ENCODE peak calls at places on chromosomes 4 and X, in seven cellular contexts. One of them, this sample, is unnamed.

GRCh38 chrX:15747626-15748173 is 9.6 kb downstream of the CA5B start:
- DNase-seq in Peyer's patch: no peak
- DNase-seq in left lung: no peak
- DNase-seq in AG04449: no peak
- DNase-seq in NB4: no peak
- DNase-seq in heart left ventricle: no peak
- DNase-seq in tibial artery: no peak
- DNase-seq in this sample: no peak

GRCh38 chrX:17590892-17591740 is 146.2 kb upstream of the SCML1 start:
- DNase-seq in left lung: no peak
- DNase-seq in AG04449: no peak
- DNase-seq in tibial artery: peak; percentile 69
- DNase-seq in heart left ventricle: peak; percentile 54
- DNase-seq in NB4: peak; percentile 50
- DNase-seq in Peyer's patch: peak; percentile 67
- DNase-seq in this sample: peak; percentile 80

GRCh38 chrX:107684956-107685385 is 56.7 kb downstream of the PRPS1 start:
- DNase-seq in AG04449: no peak
- DNase-seq in left lung: peak; percentile 81
- DNase-seq in tibial artery: peak; percentile 91
- DNase-seq in heart left ventricle: peak; percentile 80
- DNase-seq in NB4: peak; percentile 97
- DNase-seq in Peyer's patch: peak; percentile 85
- DNase-seq in this sample: peak; percentile 87

GRCh38 chrX:13697976-13698375 is 9.0 kb downstream of the RAB9A start:
- DNase-seq in left lung: no peak
- DNase-seq in tibial artery: no peak
- DNase-seq in AG04449: no peak
- DNase-seq in NB4: no peak
- DNase-seq in heart left ventricle: no peak
- DNase-seq in Peyer's patch: no peak
- DNase-seq in this sample: no peak

GRCh38 chrX:39133971-39134370 is 332.7 kb downstream of the MID1IP1 start:
- DNase-seq in heart left ventricle: peak; percentile 39
- DNase-seq in Peyer's patch: peak; percentile 66
- DNase-seq in left lung: no peak
- DNase-seq in tibial artery: no peak
- DNase-seq in AG04449: no peak
- DNase-seq in NB4: peak; percentile 15
- DNase-seq in this sample: no peak

GRCh38 chr4:8215001-8215427 is 15.9 kb downstream of the SH3TC1 start:
- DNase-seq in left lung: peak; percentile 42
- DNase-seq in heart left ventricle: no peak
- DNase-seq in AG04449: peak; percentile 45
- DNase-seq in Peyer's patch: no peak
- DNase-seq in tibial artery: no peak
- DNase-seq in NB4: no peak
- DNase-seq in this sample: peak; percentile 79

GRCh38 chr4:107115185-107115847 is 79.2 kb upstream of the DKK2 start:
- DNase-seq in heart left ventricle: no peak
- DNase-seq in AG04449: no peak
- DNase-seq in Peyer's patch: no peak
- DNase-seq in left lung: no peak
- DNase-seq in tibial artery: no peak
- DNase-seq in NB4: peak; percentile 4
- DNase-seq in this sample: peak; percentile 80

GRCh38 chrX:87664381-87664780 is 146.8 kb downstream of the KLHL4 start:
- DNase-seq in heart left ventricle: no peak
- DNase-seq in tibial artery: no peak
- DNase-seq in AG04449: no peak
- DNase-seq in Peyer's patch: no peak
- DNase-seq in left lung: no peak
- DNase-seq in NB4: peak; percentile 29
- DNase-seq in this sample: peak; percentile 46

DNA sequence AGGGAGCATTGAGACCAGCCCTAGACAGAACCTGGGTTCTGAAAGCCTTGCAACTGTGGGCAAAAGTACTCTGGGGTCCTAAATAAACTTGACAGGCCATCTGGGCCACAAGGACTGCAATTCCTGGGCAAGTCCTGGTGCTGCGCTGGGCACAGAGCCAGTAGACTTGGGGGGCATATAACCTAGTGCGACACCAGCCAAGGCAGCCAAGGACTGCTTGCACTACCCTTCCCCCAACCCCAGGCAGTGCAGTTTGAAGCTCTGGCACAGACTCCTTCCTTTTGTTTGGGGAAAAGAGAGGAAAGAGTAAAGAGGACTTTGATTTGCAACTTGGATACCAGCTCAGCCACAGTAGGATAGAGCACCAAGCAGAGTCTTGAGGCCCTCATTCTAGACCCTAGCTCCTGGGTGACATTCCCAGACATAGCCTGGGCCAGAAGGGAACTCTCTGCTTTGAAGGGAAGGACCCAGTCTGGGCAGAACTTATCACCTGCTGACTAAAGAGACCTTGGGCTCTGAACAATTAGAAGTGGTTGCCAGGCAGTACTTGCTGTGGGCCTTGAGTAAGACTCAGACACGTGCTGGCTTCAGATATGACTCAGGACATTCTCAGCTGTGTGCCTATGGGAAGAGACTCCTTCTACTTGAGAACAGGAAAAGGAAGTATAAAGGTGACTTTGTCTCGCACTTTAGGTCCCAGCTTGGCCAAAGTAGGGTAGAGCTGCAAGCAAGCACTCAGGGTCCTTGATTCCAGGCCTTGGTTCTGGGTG is 522.8 kb downstream of the GLUD2 start:
- DNase-seq in NB4: no peak
- DNase-seq in Peyer's patch: no peak
- DNase-seq in left lung: peak; percentile 14
- DNase-seq in tibial artery: no peak
- DNase-seq in AG04449: no peak
- DNase-seq in heart left ventricle: no peak
- DNase-seq in this sample: peak; percentile 24
- H3K4me3 ChIP-seq in NB4: no peak overlapping the region
- H3K4me3 ChIP-seq in Peyer's patch: no peak overlapping the region
- H3K4me3 ChIP-seq in left lung: no peak overlapping the region
- H3K4me3 ChIP-seq in tibial artery: no peak overlapping the region
- H3K4me3 ChIP-seq in AG04449: no peak overlapping the region
- H3K4me3 ChIP-seq in heart left ventricle: no peak overlapping the region
- H3K4me3 ChIP-seq in this sample: no peak overlapping the region

GRCh38 chrX:133698298-133698697 is 283.0 kb upstream of the GPC4 start:
- DNase-seq in Peyer's patch: no peak
- DNase-seq in NB4: no peak
- DNase-seq in left lung: no peak
- DNase-seq in heart left ventricle: no peak
- DNase-seq in tibial artery: no peak
- DNase-seq in AG04449: no peak
- DNase-seq in this sample: peak; percentile 57
- TF ChIP-seq CTCF in Peyer's patch: no peak
- TF ChIP-seq CTCF in NB4: no peak
- TF ChIP-seq CTCF in left lung: no peak
- TF ChIP-seq CTCF in heart left ventricle: no peak
- TF ChIP-seq CTCF in tibial artery: no peak
- TF ChIP-seq CTCF in AG04449: peak; percentile 2
- TF ChIP-seq CTCF in this sample: peak; percentile 38

DNA sequence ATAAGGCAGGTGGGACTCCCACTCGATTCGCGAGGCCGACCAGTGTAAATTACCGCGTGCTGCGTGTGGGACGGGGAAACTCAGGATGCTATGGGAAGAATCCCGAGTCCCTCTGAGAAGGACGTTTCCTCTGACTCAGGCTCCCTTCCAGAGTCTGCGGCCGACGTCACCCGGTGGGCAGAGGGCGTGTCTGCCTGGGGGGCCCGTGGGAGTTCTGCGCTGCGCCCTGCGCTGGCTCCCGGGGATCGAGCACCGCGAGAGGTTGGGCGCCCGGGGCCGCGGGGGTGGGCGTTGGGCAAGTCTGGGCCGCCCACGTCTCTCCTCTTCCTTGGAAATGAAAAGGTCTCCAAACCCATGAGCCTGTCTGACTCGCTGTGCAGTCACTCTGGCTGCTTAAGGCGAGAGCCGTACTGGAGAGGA is 546 bp downstream of the NIPAL1 start:
- DNase-seq in tibial artery: no peak
- DNase-seq in heart left ventricle: peak; percentile 46
- DNase-seq in left lung: peak; percentile 83
- DNase-seq in AG04449: no peak
- DNase-seq in Peyer's patch: peak; percentile 78
- DNase-seq in NB4: peak; percentile 32
- DNase-seq in this sample: peak; percentile 72
- H3K4me3 ChIP-seq in tibial artery: peak overlapping the region; percentile 51
- H3K4me3 ChIP-seq in heart left ventricle: peak overlapping the region; percentile 71
- H3K4me3 ChIP-seq in left lung: peak overlapping the region; percentile 58
- H3K4me3 ChIP-seq in AG04449: peak overlapping the region; percentile 65
- H3K4me3 ChIP-seq in Peyer's patch: peak overlapping the region; percentile 70
- H3K4me3 ChIP-seq in NB4: peak overlapping the region; percentile 42
- H3K4me3 ChIP-seq in this sample: peak overlapping the region; percentile 68

GRCh38 chrX:143664302-143664701 is 28.4 kb upstream of the SLITRK4 start:
- DNase-seq in AG04449: no peak
- DNase-seq in Peyer's patch: no peak
- DNase-seq in left lung: no peak
- DNase-seq in heart left ventricle: no peak
- DNase-seq in tibial artery: no peak
- DNase-seq in NB4: peak; percentile 12
- DNase-seq in this sample: peak; percentile 24
- TF ChIP-seq CTCF in AG04449: no peak
- TF ChIP-seq CTCF in Peyer's patch: peak; percentile 20
- TF ChIP-seq CTCF in left lung: peak; percentile 20
- TF ChIP-seq CTCF in heart left ventricle: peak; percentile 53
- TF ChIP-seq CTCF in tibial artery: peak; percentile 32
- TF ChIP-seq CTCF in NB4: peak; percentile 36
- TF ChIP-seq CTCF in this sample: peak; percentile 65

DNA sequence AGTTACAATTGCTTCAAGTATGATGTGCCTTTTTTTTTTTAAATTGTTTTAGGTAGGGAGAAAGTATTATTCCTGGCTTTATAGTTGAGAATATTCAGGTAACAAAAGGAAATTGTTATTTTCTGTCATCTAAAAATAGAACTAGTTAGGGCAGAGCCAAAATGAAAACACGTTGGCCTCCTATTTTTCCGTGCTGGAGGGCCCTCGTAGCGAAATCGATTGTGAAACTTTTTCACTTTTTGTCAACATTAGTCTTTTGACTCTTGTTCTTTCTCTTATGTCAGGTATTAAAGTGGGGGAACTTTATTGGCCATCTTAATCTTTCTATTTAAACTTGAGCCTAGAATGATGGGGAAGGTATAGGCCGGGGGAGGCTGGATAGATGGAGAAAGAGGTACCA is 104.9 kb downstream of the ARHGAP10 start:
- DNase-seq in tibial artery: no peak
- DNase-seq in left lung: no peak
- DNase-seq in heart left ventricle: no peak
- DNase-seq in NB4: no peak
- DNase-seq in AG04449: no peak
- DNase-seq in Peyer's patch: no peak
- DNase-seq in this sample: no peak
- H3K4me3 ChIP-seq in tibial artery: no peak overlapping the region
- H3K4me3 ChIP-seq in left lung: no peak overlapping the region
- H3K4me3 ChIP-seq in heart left ventricle: no peak overlapping the region
- H3K4me3 ChIP-seq in NB4: no peak overlapping the region
- H3K4me3 ChIP-seq in AG04449: no peak overlapping the region
- H3K4me3 ChIP-seq in Peyer's patch: no peak overlapping the region
- H3K4me3 ChIP-seq in this sample: no peak overlapping the region

GRCh38 chrX:85052636-85053343 is 49.1 kb downstream of the APOOL start:
- DNase-seq in Peyer's patch: no peak
- DNase-seq in tibial artery: no peak
- DNase-seq in left lung: no peak
- DNase-seq in heart left ventricle: no peak
- DNase-seq in NB4: peak; percentile 6
- DNase-seq in AG04449: peak; percentile 53
- DNase-seq in this sample: peak; percentile 90
- TF ChIP-seq CTCF in Peyer's patch: no peak
- TF ChIP-seq CTCF in tibial artery: peak; percentile 25
- TF ChIP-seq CTCF in left lung: no peak
- TF ChIP-seq CTCF in heart left ventricle: peak; percentile 39
- TF ChIP-seq CTCF in NB4: no peak
- TF ChIP-seq CTCF in AG04449: no peak
- TF ChIP-seq CTCF in this sample: peak; percentile 43

This sample was measured in fibroblast of mammary gland.